ENCODE peak calls at places on chromosomes 13 and 19, in ten cellular contexts. One of them, this sample, is unnamed.

GRCh38 chr19:38831142-38831605 is 420 bp downstream of the ECH1 start:
- DNase-seq in colonic mucosa: peak; percentile 88
- DNase-seq in psoas muscle: peak; percentile 81
- DNase-seq in endodermal cell: peak; percentile 74
- DNase-seq in CD8-positive, alpha-beta memory T cell: no peak
- DNase-seq in cardiac muscle cell: peak; percentile 60
- DNase-seq in PC-9: peak; percentile 100
- DNase-seq in gastrocnemius medialis: no peak
- DNase-seq in A673: no peak
- DNase-seq in neural progenitor cell: peak; percentile 56
- DNase-seq in this sample: peak; percentile 46

GRCh38 chr13:33722216-33722900 is 95.6 kb upstream of the RFC3 start:
- DNase-seq in colonic mucosa: no peak
- DNase-seq in psoas muscle: no peak
- DNase-seq in endodermal cell: no peak
- DNase-seq in CD8-positive, alpha-beta memory T cell: no peak
- DNase-seq in cardiac muscle cell: no peak
- DNase-seq in PC-9: no peak
- DNase-seq in gastrocnemius medialis: no peak
- DNase-seq in A673: no peak
- DNase-seq in neural progenitor cell: no peak
- DNase-seq in this sample: no peak

GRCh38 chr19:9958451-9958850 is 22.1 kb upstream of the OLFM2 start:
- DNase-seq in colonic mucosa: no peak
- DNase-seq in psoas muscle: no peak
- DNase-seq in endodermal cell: no peak
- DNase-seq in CD8-positive, alpha-beta memory T cell: no peak
- DNase-seq in cardiac muscle cell: no peak
- DNase-seq in PC-9: no peak
- DNase-seq in gastrocnemius medialis: no peak
- DNase-seq in A673: peak; percentile 45
- DNase-seq in neural progenitor cell: no peak
- DNase-seq in this sample: no peak

GRCh38 chr13:33270906-33271538 is 14.5 kb downstream of the STARD13 start:
- DNase-seq in colonic mucosa: no peak
- DNase-seq in psoas muscle: no peak
- DNase-seq in endodermal cell: no peak
- DNase-seq in CD8-positive, alpha-beta memory T cell: no peak
- DNase-seq in cardiac muscle cell: no peak
- DNase-seq in PC-9: peak; percentile 40
- DNase-seq in gastrocnemius medialis: no peak
- DNase-seq in A673: no peak
- DNase-seq in neural progenitor cell: no peak
- DNase-seq in this sample: no peak

GRCh38 chr13:112759834-112760233 is 70.0 kb downstream of the ATP11A start:
- DNase-seq in colonic mucosa: no peak
- DNase-seq in psoas muscle: no peak
- DNase-seq in endodermal cell: no peak
- DNase-seq in CD8-positive, alpha-beta memory T cell: no peak
- DNase-seq in cardiac muscle cell: no peak
- DNase-seq in PC-9: no peak
- DNase-seq in gastrocnemius medialis: no peak
- DNase-seq in A673: no peak
- DNase-seq in neural progenitor cell: no peak
- DNase-seq in this sample: no peak

GRCh38 chr13:90445179-90445578 is 902.3 kb upstream of the MIR17HG start:
- DNase-seq in colonic mucosa: no peak
- DNase-seq in psoas muscle: no peak
- DNase-seq in endodermal cell: peak; percentile 61
- DNase-seq in CD8-positive, alpha-beta memory T cell: no peak
- DNase-seq in cardiac muscle cell: peak; percentile 33
- DNase-seq in PC-9: peak; percentile 74
- DNase-seq in gastrocnemius medialis: no peak
- DNase-seq in A673: peak; percentile 68
- DNase-seq in neural progenitor cell: peak; percentile 25
- DNase-seq in this sample: no peak

GRCh38 chr13:43846496-43846895 is 33.0 kb downstream of the CCDC122 start:
- DNase-seq in colonic mucosa: no peak
- DNase-seq in psoas muscle: no peak
- DNase-seq in endodermal cell: no peak
- DNase-seq in CD8-positive, alpha-beta memory T cell: no peak
- DNase-seq in cardiac muscle cell: no peak
- DNase-seq in PC-9: no peak
- DNase-seq in gastrocnemius medialis: no peak
- DNase-seq in A673: no peak
- DNase-seq in neural progenitor cell: no peak
- DNase-seq in this sample: no peak

GRCh38 chr13:112885782-112886268 is 83.2 kb upstream of the MCF2L start:
- DNase-seq in colonic mucosa: peak; percentile 87
- DNase-seq in psoas muscle: peak; percentile 74
- DNase-seq in endodermal cell: peak; percentile 96
- DNase-seq in CD8-positive, alpha-beta memory T cell: no peak
- DNase-seq in cardiac muscle cell: peak; percentile 95
- DNase-seq in PC-9: no peak
- DNase-seq in gastrocnemius medialis: peak; percentile 44
- DNase-seq in A673: no peak
- DNase-seq in neural progenitor cell: peak; percentile 95
- DNase-seq in this sample: peak; percentile 59

GRCh38 chr13:23500858-23501257 is 67.4 kb upstream of the SACS start:
- DNase-seq in colonic mucosa: no peak
- DNase-seq in psoas muscle: no peak
- DNase-seq in endodermal cell: no peak
- DNase-seq in CD8-positive, alpha-beta memory T cell: no peak
- DNase-seq in cardiac muscle cell: no peak
- DNase-seq in PC-9: no peak
- DNase-seq in gastrocnemius medialis: no peak
- DNase-seq in A673: peak; percentile 14
- DNase-seq in neural progenitor cell: no peak
- DNase-seq in this sample: no peak

GRCh38 chr19:53463263-53463662 is 4.3 kb upstream of the ZNF813 start:
- DNase-seq in colonic mucosa: peak; percentile 19
- DNase-seq in psoas muscle: peak; percentile 43
- DNase-seq in endodermal cell: peak; percentile 94
- DNase-seq in CD8-positive, alpha-beta memory T cell: no peak
- DNase-seq in cardiac muscle cell: peak; percentile 12
- DNase-seq in PC-9: no peak
- DNase-seq in gastrocnemius medialis: no peak
- DNase-seq in A673: peak; percentile 42
- DNase-seq in neural progenitor cell: peak; percentile 82
- DNase-seq in this sample: peak; percentile 70

GRCh38 chr13:88472316-88472715 is 801.1 kb downstream of the SLITRK5 start:
- DNase-seq in colonic mucosa: no peak
- DNase-seq in psoas muscle: no peak
- DNase-seq in endodermal cell: no peak
- DNase-seq in CD8-positive, alpha-beta memory T cell: no peak
- DNase-seq in cardiac muscle cell: no peak
- DNase-seq in PC-9: no peak
- DNase-seq in gastrocnemius medialis: no peak
- DNase-seq in A673: no peak
- DNase-seq in neural progenitor cell: no peak
- DNase-seq in this sample: no peak

GRCh38 chr13:109100705-109101104 is 471.3 kb downstream of the MYO16 start:
- DNase-seq in colonic mucosa: no peak
- DNase-seq in psoas muscle: no peak
- DNase-seq in endodermal cell: no peak
- DNase-seq in CD8-positive, alpha-beta memory T cell: no peak
- DNase-seq in cardiac muscle cell: no peak
- DNase-seq in PC-9: no peak
- DNase-seq in gastrocnemius medialis: no peak
- DNase-seq in A673: no peak
- DNase-seq in neural progenitor cell: no peak
- DNase-seq in this sample: no peak

DNA sequence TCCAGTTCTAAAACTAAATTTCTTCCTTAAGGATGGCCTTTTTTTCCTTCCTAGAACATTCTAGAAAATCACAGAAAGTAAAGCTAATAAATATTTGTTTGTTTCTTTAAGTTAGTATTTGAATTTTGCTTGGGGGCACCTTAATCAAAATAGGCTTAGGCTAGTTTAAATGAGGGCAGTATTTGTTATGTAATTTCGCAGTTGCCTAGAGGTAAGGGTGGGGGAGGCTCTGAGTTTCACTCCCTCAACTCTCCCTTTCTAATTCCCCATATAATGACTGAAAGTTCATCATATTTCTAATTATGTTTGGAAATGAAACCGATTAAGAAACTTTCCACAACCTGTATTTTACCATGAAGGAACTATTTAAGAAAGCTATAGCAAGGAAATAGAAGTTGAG is 40.6 kb downstream of the PCDH17 start:
- DNase-seq in colonic mucosa: no peak
- DNase-seq in psoas muscle: no peak
- DNase-seq in endodermal cell: no peak
- DNase-seq in CD8-positive, alpha-beta memory T cell: no peak
- DNase-seq in cardiac muscle cell: no peak
- DNase-seq in PC-9: no peak
- DNase-seq in gastrocnemius medialis: no peak
- DNase-seq in A673: no peak
- DNase-seq in neural progenitor cell: no peak
- DNase-seq in this sample: no peak
- H3K4me3 ChIP-seq in colonic mucosa: no peak overlapping the region
- H3K4me3 ChIP-seq in psoas muscle: no peak overlapping the region
- H3K4me3 ChIP-seq in endodermal cell: no peak overlapping the region
- H3K4me3 ChIP-seq in CD8-positive, alpha-beta memory T cell: no peak overlapping the region
- H3K4me3 ChIP-seq in cardiac muscle cell: no peak overlapping the region
- H3K4me3 ChIP-seq in PC-9: no peak overlapping the region
- H3K4me3 ChIP-seq in gastrocnemius medialis: no peak overlapping the region
- H3K4me3 ChIP-seq in A673: no peak overlapping the region
- H3K4me3 ChIP-seq in neural progenitor cell: no peak overlapping the region
- H3K4me3 ChIP-seq in this sample: no peak overlapping the region

GRCh38 chr13:50911051-50911690 is 1.6 kb downstream of the RNASEH2B start:
- DNase-seq in colonic mucosa: no peak
- DNase-seq in psoas muscle: no peak
- DNase-seq in endodermal cell: no peak
- DNase-seq in CD8-positive, alpha-beta memory T cell: no peak
- DNase-seq in cardiac muscle cell: peak; percentile 59
- DNase-seq in PC-9: no peak
- DNase-seq in gastrocnemius medialis: no peak
- DNase-seq in A673: peak; percentile 19
- DNase-seq in neural progenitor cell: peak; percentile 39
- DNase-seq in this sample: no peak

GRCh38 chr13:50910483-50910805 is 853 bp downstream of the RNASEH2B start:
- DNase-seq in colonic mucosa: peak; percentile 28
- DNase-seq in psoas muscle: no peak
- DNase-seq in endodermal cell: peak; percentile 80
- DNase-seq in CD8-positive, alpha-beta memory T cell: no peak
- DNase-seq in cardiac muscle cell: peak; percentile 42
- DNase-seq in PC-9: no peak
- DNase-seq in gastrocnemius medialis: no peak
- DNase-seq in A673: no peak
- DNase-seq in neural progenitor cell: peak; percentile 42
- DNase-seq in this sample: no peak

GRCh38 chr13:50909605-50910482 is at the start of gene RNASEH2B:
- DNase-seq in colonic mucosa: peak; percentile 67
- DNase-seq in psoas muscle: peak; percentile 73
- DNase-seq in endodermal cell: peak; percentile 89
- DNase-seq in CD8-positive, alpha-beta memory T cell: peak; percentile 54
- DNase-seq in cardiac muscle cell: peak; percentile 81
- DNase-seq in PC-9: peak; percentile 52
- DNase-seq in gastrocnemius medialis: peak; percentile 45
- DNase-seq in A673: peak; percentile 78
- DNase-seq in neural progenitor cell: peak; percentile 81
- DNase-seq in this sample: peak; percentile 74

GRCh38 chr13:50907781-50908180 is 1.8 kb upstream of the RNASEH2B start:
- DNase-seq in colonic mucosa: no peak
- DNase-seq in psoas muscle: no peak
- DNase-seq in endodermal cell: no peak
- DNase-seq in CD8-positive, alpha-beta memory T cell: no peak
- DNase-seq in cardiac muscle cell: no peak
- DNase-seq in PC-9: no peak
- DNase-seq in gastrocnemius medialis: no peak
- DNase-seq in A673: no peak
- DNase-seq in neural progenitor cell: no peak
- DNase-seq in this sample: no peak

DNA sequence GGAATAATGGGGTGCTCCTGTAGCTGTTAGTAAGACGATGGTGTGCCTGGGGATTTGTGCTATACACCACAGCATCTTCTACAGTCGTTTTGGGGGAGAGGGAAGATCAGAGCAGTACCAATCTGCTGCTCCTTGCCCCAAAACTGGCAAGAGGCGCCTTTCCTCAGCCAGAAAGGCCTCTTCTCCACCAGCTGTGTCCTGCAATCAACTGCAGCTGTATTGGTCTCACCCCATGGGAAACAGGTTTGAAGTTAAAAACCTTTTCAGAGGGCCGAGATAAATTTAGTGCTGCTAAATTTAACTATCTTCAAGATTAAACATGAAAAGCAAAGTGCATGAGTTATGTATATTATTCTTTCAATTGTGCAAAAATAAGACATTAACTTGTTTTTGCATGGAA is 1.2 kb upstream of the RNASEH2B start:
- DNase-seq in colonic mucosa: no peak
- DNase-seq in psoas muscle: no peak
- DNase-seq in endodermal cell: no peak
- DNase-seq in CD8-positive, alpha-beta memory T cell: no peak
- DNase-seq in cardiac muscle cell: no peak
- DNase-seq in PC-9: no peak
- DNase-seq in gastrocnemius medialis: no peak
- DNase-seq in A673: no peak
- DNase-seq in neural progenitor cell: no peak
- DNase-seq in this sample: no peak
- H3K27ac ChIP-seq in colonic mucosa: no peak overlapping the region
- H3K27ac ChIP-seq in psoas muscle: no peak overlapping the region
- H3K27ac ChIP-seq in endodermal cell: no peak overlapping the region
- H3K27ac ChIP-seq in CD8-positive, alpha-beta memory T cell: no peak overlapping the region
- H3K27ac ChIP-seq in cardiac muscle cell: no peak overlapping the region
- H3K27ac ChIP-seq in PC-9: no peak overlapping the region
- H3K27ac ChIP-seq in gastrocnemius medialis: no peak overlapping the region
- H3K27ac ChIP-seq in A673: no peak overlapping the region
- H3K27ac ChIP-seq in neural progenitor cell: no peak overlapping the region
- H3K27ac ChIP-seq in this sample: no peak overlapping the region

DNA sequence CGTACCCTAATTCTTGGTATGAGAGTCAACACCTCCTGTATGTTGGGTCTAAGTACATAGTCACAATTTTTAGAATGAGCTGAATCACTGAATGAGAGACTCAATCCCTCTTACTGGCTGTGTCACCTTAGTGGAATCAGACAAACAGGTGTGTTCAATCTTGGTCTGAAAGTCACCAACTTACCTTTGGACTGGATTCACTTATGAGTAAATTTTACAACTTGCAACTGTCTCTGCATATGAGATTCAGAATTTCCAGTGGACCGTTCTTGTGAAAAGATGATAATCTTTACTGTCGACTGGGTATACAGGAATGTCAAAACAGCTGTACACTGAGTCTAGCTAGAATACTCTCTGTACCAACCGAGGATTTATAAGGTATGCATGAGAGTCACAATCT is 5.8 kb upstream of the ZNF91 start:
- DNase-seq in colonic mucosa: no peak
- DNase-seq in psoas muscle: no peak
- DNase-seq in endodermal cell: no peak
- DNase-seq in CD8-positive, alpha-beta memory T cell: no peak
- DNase-seq in cardiac muscle cell: no peak
- DNase-seq in PC-9: no peak
- DNase-seq in gastrocnemius medialis: no peak
- DNase-seq in A673: no peak
- DNase-seq in neural progenitor cell: no peak
- DNase-seq in this sample: no peak
- H3K4me1 ChIP-seq in colonic mucosa: peaks cover 10% of the 10 kb centered on the region
- H3K4me1 ChIP-seq in psoas muscle: no peaks in the 10 kb centered on the region
- H3K4me1 ChIP-seq in endodermal cell: no peaks in the 10 kb centered on the region
- H3K4me1 ChIP-seq in CD8-positive, alpha-beta memory T cell: peaks cover under 1% of the 10 kb centered on the region
- H3K4me1 ChIP-seq in cardiac muscle cell: no peaks in the 10 kb centered on the region
- H3K4me1 ChIP-seq in PC-9: no peaks in the 10 kb centered on the region
- H3K4me1 ChIP-seq in gastrocnemius medialis: peaks cover under 1% of the 10 kb centered on the region
- H3K4me1 ChIP-seq in A673: no peaks in the 10 kb centered on the region
- H3K4me1 ChIP-seq in neural progenitor cell: no peaks in the 10 kb centered on the region
- H3K4me1 ChIP-seq in this sample: no peaks in the 10 kb centered on the region

GRCh38 chr13:38141792-38142191 is 207.9 kb upstream of the UFM1 start:
- DNase-seq in colonic mucosa: no peak
- DNase-seq in psoas muscle: no peak
- DNase-seq in endodermal cell: no peak
- DNase-seq in CD8-positive, alpha-beta memory T cell: no peak
- DNase-seq in cardiac muscle cell: no peak
- DNase-seq in PC-9: no peak
- DNase-seq in gastrocnemius medialis: no peak
- DNase-seq in A673: no peak
- DNase-seq in neural progenitor cell: no peak
- DNase-seq in this sample: no peak
- H3K4me3 ChIP-seq in colonic mucosa: no peak overlapping the region
- H3K4me3 ChIP-seq in psoas muscle: no peak overlapping the region
- H3K4me3 ChIP-seq in endodermal cell: no peak overlapping the region
- H3K4me3 ChIP-seq in CD8-positive, alpha-beta memory T cell: no peak overlapping the region
- H3K4me3 ChIP-seq in cardiac muscle cell: no peak overlapping the region
- H3K4me3 ChIP-seq in PC-9: no peak overlapping the region
- H3K4me3 ChIP-seq in gastrocnemius medialis: no peak overlapping the region
- H3K4me3 ChIP-seq in A673: no peak overlapping the region
- H3K4me3 ChIP-seq in neural progenitor cell: no peak overlapping the region
- H3K4me3 ChIP-seq in this sample: no peak overlapping the region

This sample was measured in ovary.